ENCODE peak calls at places on chromosomes 13 and 19, in seven cellular contexts. One of them, this sample, is unnamed.

GRCh38 chr13:29693297-29693945 is 97.9 kb upstream of the SLC7A1 start:
- DNase-seq in memory B cell: no peak
- DNase-seq in activated naive CD4-positive, alpha-beta T cell: no peak
- DNase-seq in colonic mucosa: peak
- DNase-seq in NCI-H446: no peak
- DNase-seq in body of pancreas: peak
- DNase-seq in endodermal cell: no peak
- DNase-seq in this sample: no peak

GRCh38 chr13:29991343-29991742 is 140.9 kb upstream of the UBL3 start:
- DNase-seq in memory B cell: no peak
- DNase-seq in colonic mucosa: no peak
- DNase-seq in body of pancreas: no peak
- DNase-seq in activated naive CD4-positive, alpha-beta T cell: no peak
- DNase-seq in NCI-H446: no peak
- DNase-seq in endodermal cell: no peak
- DNase-seq in this sample: no peak

GRCh38 chr13:73985789-73986188 is 148.4 kb downstream of the KLF12 start:
- DNase-seq in endodermal cell: no peak
- DNase-seq in body of pancreas: no peak
- DNase-seq in activated naive CD4-positive, alpha-beta T cell: no peak
- DNase-seq in NCI-H446: no peak
- DNase-seq in memory B cell: no peak
- DNase-seq in colonic mucosa: no peak
- DNase-seq in this sample: no peak

GRCh38 chr19:8965887-8966286 is 44.3 kb downstream of the MUC16 start:
- DNase-seq in endodermal cell: peak
- DNase-seq in colonic mucosa: no peak
- DNase-seq in body of pancreas: no peak
- DNase-seq in activated naive CD4-positive, alpha-beta T cell: no peak
- DNase-seq in NCI-H446: no peak
- DNase-seq in memory B cell: no peak
- DNase-seq in this sample: no peak

GRCh38 chr13:51148952-51149573 is 38.0 kb upstream of the C13orf42 start:
- DNase-seq in body of pancreas: peak
- DNase-seq in colonic mucosa: no peak
- DNase-seq in activated naive CD4-positive, alpha-beta T cell: no peak
- DNase-seq in endodermal cell: peak
- DNase-seq in NCI-H446: peak
- DNase-seq in memory B cell: no peak
- DNase-seq in this sample: no peak

GRCh38 chr19:33394006-33394722 is 20.7 kb downstream of the CEBPG start:
- DNase-seq in body of pancreas: no peak
- DNase-seq in colonic mucosa: no peak
- DNase-seq in memory B cell: no peak
- DNase-seq in NCI-H446: no peak
- DNase-seq in endodermal cell: no peak
- DNase-seq in activated naive CD4-positive, alpha-beta T cell: no peak
- DNase-seq in this sample: no peak

GRCh38 chr13:95605426-95606125 is 38.9 kb downstream of the DZIP1 start:
- DNase-seq in memory B cell: no peak
- DNase-seq in colonic mucosa: no peak
- DNase-seq in body of pancreas: no peak
- DNase-seq in endodermal cell: no peak
- DNase-seq in activated naive CD4-positive, alpha-beta T cell: no peak
- DNase-seq in NCI-H446: no peak
- DNase-seq in this sample: no peak

GRCh38 chr13:40981361-40981760 is 37.8 kb downstream of the ELF1 start:
- DNase-seq in body of pancreas: no peak
- DNase-seq in activated naive CD4-positive, alpha-beta T cell: no peak
- DNase-seq in endodermal cell: no peak
- DNase-seq in memory B cell: no peak
- DNase-seq in colonic mucosa: no peak
- DNase-seq in NCI-H446: no peak
- DNase-seq in this sample: no peak

GRCh38 chr19:19134687-19135158 is 3.6 kb downstream of the TMEM161A start:
- DNase-seq in body of pancreas: peak
- DNase-seq in memory B cell: peak
- DNase-seq in activated naive CD4-positive, alpha-beta T cell: peak
- DNase-seq in NCI-H446: no peak
- DNase-seq in endodermal cell: peak
- DNase-seq in colonic mucosa: peak
- DNase-seq in this sample: no peak

GRCh38 chr19:1266116-1266817 is 2.9 kb upstream of the CIRBP start:
- DNase-seq in activated naive CD4-positive, alpha-beta T cell: peak
- DNase-seq in colonic mucosa: peak
- DNase-seq in memory B cell: peak
- DNase-seq in endodermal cell: peak
- DNase-seq in body of pancreas: peak
- DNase-seq in NCI-H446: peak
- DNase-seq in this sample: no peak

GRCh38 chr19:49363265-49364082 is at the start of gene DKKL1:
- DNase-seq in body of pancreas: peak
- DNase-seq in memory B cell: peak
- DNase-seq in colonic mucosa: peak
- DNase-seq in endodermal cell: peak
- DNase-seq in NCI-H446: peak
- DNase-seq in activated naive CD4-positive, alpha-beta T cell: peak
- DNase-seq in this sample: peak

GRCh38 chr19:13774217-13775191 is at the start of gene C19orf53:
- DNase-seq in colonic mucosa: peak
- DNase-seq in NCI-H446: peak
- DNase-seq in activated naive CD4-positive, alpha-beta T cell: peak
- DNase-seq in memory B cell: peak
- DNase-seq in body of pancreas: peak
- DNase-seq in endodermal cell: peak
- DNase-seq in this sample: peak

GRCh38 chr19:19276386-19276785 is 3.3 kb upstream of the TM6SF2 start:
- DNase-seq in memory B cell: no peak
- DNase-seq in activated naive CD4-positive, alpha-beta T cell: no peak
- DNase-seq in body of pancreas: no peak
- DNase-seq in endodermal cell: no peak
- DNase-seq in colonic mucosa: no peak
- DNase-seq in NCI-H446: no peak
- DNase-seq in this sample: no peak

GRCh38 chr19:46040952-46041500 is at the start of gene IGFL4:
- DNase-seq in body of pancreas: no peak
- DNase-seq in NCI-H446: no peak
- DNase-seq in endodermal cell: no peak
- DNase-seq in activated naive CD4-positive, alpha-beta T cell: no peak
- DNase-seq in colonic mucosa: no peak
- DNase-seq in memory B cell: no peak
- DNase-seq in this sample: no peak

GRCh38 chr19:33998739-33999345 is 173.5 kb upstream of the LSM14A start:
- DNase-seq in endodermal cell: no peak
- DNase-seq in body of pancreas: no peak
- DNase-seq in activated naive CD4-positive, alpha-beta T cell: no peak
- DNase-seq in colonic mucosa: no peak
- DNase-seq in memory B cell: no peak
- DNase-seq in NCI-H446: no peak
- DNase-seq in this sample: no peak

GRCh38 chr13:27919934-27920676 is at the start of gene PDX1:
- DNase-seq in activated naive CD4-positive, alpha-beta T cell: no peak
- DNase-seq in colonic mucosa: peak
- DNase-seq in memory B cell: peak
- DNase-seq in body of pancreas: peak
- DNase-seq in NCI-H446: no peak
- DNase-seq in endodermal cell: peak
- DNase-seq in this sample: no peak

GRCh38 chr13:90640976-90641375 is 706.5 kb upstream of the MIR17HG start:
- DNase-seq in body of pancreas: no peak
- DNase-seq in memory B cell: no peak
- DNase-seq in NCI-H446: no peak
- DNase-seq in activated naive CD4-positive, alpha-beta T cell: no peak
- DNase-seq in endodermal cell: no peak
- DNase-seq in colonic mucosa: no peak
- DNase-seq in this sample: no peak

GRCh38 chr13:59269476-59269875 is 894.3 kb downstream of the DIAPH3 start:
- DNase-seq in endodermal cell: no peak
- DNase-seq in memory B cell: no peak
- DNase-seq in NCI-H446: no peak
- DNase-seq in activated naive CD4-positive, alpha-beta T cell: no peak
- DNase-seq in body of pancreas: no peak
- DNase-seq in colonic mucosa: no peak
- DNase-seq in this sample: no peak

This sample was measured in DMS 273 treated with DMSO at 0.1 percent for 48 hours.